ENCODE peak calls at places on chromosomes 5 and 9, in six cellular contexts. I is HepG2, G is A673, A is hypothalamus, F is ecto neural progenitor cell, C is DMS153. R is an unnamed sample.

GRCh38 chr9:130129425-130130061 is 42.7 kb upstream of the NCS1 start:
- DNase-seq in A (peak; percentile 4), G (no peak), F (no peak), I (no peak), C (no peak), R (no peak)

GRCh38 chr9:37908698-37909186 is 4.8 kb upstream of the SLC25A51 start:
- DNase-seq in F (no peak), A (no peak), G (no peak), I (peak; percentile 92), C (no peak), R (peak; percentile 84)

GRCh38 chr5:168877132-168877895 is 298.1 kb upstream of the PANK3 start:
- DNase-seq in G (no peak), F (no peak), I (peak; percentile 18), C (peak; percentile 32), A (no peak), R (no peak)

GRCh38 chr9:92501671-92502393 is 19.5 kb upstream of the ASPN start:
- DNase-seq in I (peak; percentile 46), A (no peak), C (no peak), F (peak; percentile 55), G (peak; percentile 30), R (peak; percentile 53)

GRCh38 chr5:132294728-132295504 is 722 bp downstream of the SLC22A4 start:
- DNase-seq in F (peak; percentile 72), A (no peak), I (no peak), C (no peak), G (peak; percentile 63), R (peak; percentile 98)

GRCh38 chr5:173338380-173339015 is 10.3 kb upstream of the STC2 start:
- DNase-seq in I (no peak), C (no peak), A (no peak), F (no peak), G (no peak), R (no peak)

GRCh38 chr5:58227858-58228257 is 232.0 kb downstream of the PLK2 start:
- DNase-seq in G (no peak), C (no peak), A (no peak), F (no peak), I (no peak), R (no peak)

GRCh38 chr5:11174601-11175000 is 413.6 kb upstream of the DAP start:
- DNase-seq in F (no peak), I (no peak), A (no peak), G (no peak), C (no peak), R (no peak)

GRCh38 chr9:68844623-68845612 is 139.9 kb downstream of the PIP5K1B start:
- DNase-seq in I (peak; percentile 25), A (no peak), F (peak; percentile 63), C (no peak), G (peak; percentile 33), R (peak; percentile 42)

GRCh38 chr9:127123239-127123935 is 952 bp upstream of the ANGPTL2 start:
- DNase-seq in C (no peak), F (no peak), I (no peak), A (peak; percentile 50), G (no peak), R (no peak)

GRCh38 chr5:146388418-146388817 is 49.8 kb downstream of the POU4F3 start:
- DNase-seq in G (no peak), F (no peak), C (no peak), A (no peak), I (no peak), R (no peak)

GRCh38 chr5:103827976-103828375 is 265.4 kb upstream of the NUDT12 start:
- DNase-seq in A (no peak), C (no peak), G (no peak), F (no peak), I (no peak), R (no peak)

GRCh38 chr9:130482463-130482862 is 37.7 kb downstream of the ASS1 start:
- DNase-seq in G (no peak), I (no peak), A (no peak), C (no peak), F (no peak), R (no peak)

R was measured in NB4.